ENCODE peak calls at places on chromosomes 4 and X, in eight cellular contexts. N is NCI-H1105, Y is tibial artery, X is amygdala, R is fibroblast of mammary gland, P is neural crest cell, C is posterior cingulate gyrus, J is RPMI7951. S is an unnamed sample.

GRCh38 chr4:2691952-2692435 is 64.1 kb downstream of the TNIP2 start:
- DNase-seq in N (no peak), Y (no peak), X (no peak), R (no peak), P (no peak), C (no peak), J (no peak), S (no peak)

GRCh38 chrX:1450381-1451161 is 2.1 kb downstream of the ASMTL start:
- DNase-seq in N (no peak), Y (peak), X (no peak), R (no peak), P (no peak), C (no peak), J (no peak), S (no peak)

GRCh38 chr4:38169524-38169923 is 209.3 kb downstream of the PTTG2 start:
- DNase-seq in N (no peak), Y (no peak), X (no peak), R (no peak), P (no peak), C (no peak), J (no peak), S (no peak)

GRCh38 chr4:5963611-5964010 is 54.6 kb downstream of the C4orf50 start:
- DNase-seq in N (no peak), Y (no peak), X (no peak), R (no peak), P (no peak), C (peak), J (no peak), S (peak)

GRCh38 chr4:187436251-187436650 is 559.3 kb upstream of the ZFP42 start:
- DNase-seq in N (no peak), Y (no peak), X (no peak), R (no peak), P (no peak), C (no peak), J (no peak), S (no peak)

GRCh38 chr4:118417325-118417724 is 64.5 kb upstream of the PRSS12 start:
- DNase-seq in N (no peak), Y (no peak), X (no peak), R (no peak), P (no peak), C (no peak), J (no peak), S (no peak)

GRCh38 chr4:61505773-61506640 is 305.9 kb downstream of the ADGRL3 start:
- DNase-seq in N (no peak), Y (no peak), X (no peak), R (no peak), P (no peak), C (no peak), J (no peak), S (no peak)

GRCh38 chrX:17262123-17262522 is 112.9 kb upstream of the NHS start:
- DNase-seq in N (no peak), Y (no peak), X (no peak), R (no peak), P (no peak), C (no peak), J (no peak), S (no peak)

GRCh38 chrX:120308959-120309872 is 2.0 kb downstream of the TMEM255A start:
- DNase-seq in N (peak), Y (peak), X (no peak), R (peak), P (no peak), C (peak), J (no peak), S (peak)

GRCh38 chr4:14783011-14783877 is 219.0 kb upstream of the CPEB2 start:
- DNase-seq in N (no peak), Y (no peak), X (no peak), R (peak), P (no peak), C (no peak), J (peak), S (no peak)

GRCh38 chr4:132299866-132300265 is 849.2 kb upstream of the PCDH10 start:
- DNase-seq in N (no peak), Y (no peak), X (no peak), R (no peak), P (no peak), C (no peak), J (no peak), S (no peak)

GRCh38 chr4:122045533-122045932 is 93.7 kb upstream of the TRPC3 start:
- DNase-seq in N (peak), Y (no peak), X (no peak), R (peak), P (no peak), C (no peak), J (peak), S (no peak)

S was measured in cardiac septum.